ENCODE peak calls at places on chromosomes 1 and 21, in nine cellular contexts. E is astrocyte of the spinal cord; L is PC-3; M is substantia nigra; S is stimulated activated CD8-positive, alpha-beta memory T cell treated with anti-CD3 and anti-CD28 coated beads, Interleukin-2, amount 100 ng/mL, for 1 hour; B is HCT116; A is stimulated activated CD4-positive, alpha-beta T cell treated with anti-CD3 and anti-CD28 coated beads, Interleukin-4, amount 100 ng/mL, for 24 hours; C is activated T-helper 1 cell treated with anti-CD3 and anti-CD28 coated beads, Interleukin-2, amount 50 U/mL, for 16 hours; X is NCI-H2171. G is an unnamed sample.

GRCh38 chr1:230247921-230248778 is 178.0 kb downstream of the PGBD5 start:
- DNase-seq in E (no peak), L (no peak), M (no peak), S (no peak), B (no peak), A (no peak), C (no peak), X (no peak), G (no peak)

GRCh38 chr1:222829868-222830267 is 15.0 kb downstream of the DISP1 start:
- DNase-seq in E (peak), L (no peak), M (no peak), S (no peak), B (no peak), A (no peak), C (no peak), X (no peak), G (no peak)

GRCh38 chr1:167697667-167698141 is 24.1 kb upstream of the MPZL1 start:
- DNase-seq in E (no peak), L (no peak), M (peak), S (no peak), B (no peak), A (no peak), C (no peak), X (no peak), G (no peak)

GRCh38 chr1:24620678-24621077 is 22.4 kb upstream of the SRRM1 start:
- DNase-seq in E (no peak), L (no peak), M (no peak), S (no peak), B (no peak), A (no peak), C (no peak), X (no peak), G (no peak)

GRCh38 chr21:44304846-44305245 is 5.0 kb downstream of the PFKL start:
- DNase-seq in E (peak), L (peak), M (peak), S (no peak), B (no peak), A (peak), C (no peak), X (peak), G (peak)

GRCh38 chr1:87933171-87933570 is 604.5 kb downstream of the LMO4 start:
- DNase-seq in E (no peak), L (no peak), M (no peak), S (no peak), B (no peak), A (no peak), C (no peak), X (no peak), G (no peak)

GRCh38 chr1:51768971-51769601 is 109.4 kb downstream of the NRDC start:
- DNase-seq in E (peak), L (peak), M (no peak), S (no peak), B (peak), A (peak), C (no peak), X (peak), G (no peak)

GRCh38 chr1:67584938-67585337 is 100.1 kb upstream of the GADD45A start:
- DNase-seq in E (no peak), L (no peak), M (peak), S (no peak), B (no peak), A (no peak), C (no peak), X (no peak), G (no peak)

GRCh38 chr1:23793018-23793781 is 2.3 kb downstream of the LYPLA2 start:
- DNase-seq in E (peak), L (no peak), M (no peak), S (no peak), B (no peak), A (no peak), C (no peak), X (no peak), G (no peak)

GRCh38 chr21:44531606-44532128 is 8.3 kb downstream of the KRTAP10-1 start:
- DNase-seq in E (no peak), L (no peak), M (no peak), S (no peak), B (no peak), A (no peak), C (no peak), X (no peak), G (no peak)

GRCh38 chr1:89254658-89255287 is 17.9 kb downstream of the GBP5 start:
- DNase-seq in E (no peak), L (no peak), M (no peak), S (no peak), B (no peak), A (no peak), C (no peak), X (no peak), G (no peak)

GRCh38 chr1:172137703-172138102 is 282.8 kb upstream of the C1orf105 start:
- DNase-seq in E (no peak), L (no peak), M (no peak), S (no peak), B (no peak), A (no peak), C (no peak), X (no peak), G (no peak)

GRCh38 chr1:21451212-21451611 is 11.3 kb downstream of the NBPF3 start:
- DNase-seq in E (peak), L (peak), M (no peak), S (no peak), B (no peak), A (no peak), C (no peak), X (no peak), G (no peak)

GRCh38 chr1:210201671-210202070 is 30.9 kb upstream of the SERTAD4 start:
- DNase-seq in E (no peak), L (peak), M (no peak), S (no peak), B (no peak), A (no peak), C (no peak), X (no peak), G (no peak)

GRCh38 chr1:228664399-228664914 is 70.8 kb upstream of the RHOU start:
- DNase-seq in E (peak), L (peak), M (peak), S (peak), B (peak), A (peak), C (peak), X (peak), G (peak)

GRCh38 chr1:240244968-240245628 is 153.4 kb downstream of the FMN2 start:
- DNase-seq in E (peak), L (no peak), M (no peak), S (no peak), B (no peak), A (no peak), C (no peak), X (no peak), G (no peak)

GRCh38 chr1:119102051-119102450 is 38.4 kb downstream of the WARS2 start:
- DNase-seq in E (no peak), L (no peak), M (no peak), S (no peak), B (no peak), A (no peak), C (no peak), X (no peak), G (no peak)

GRCh38 chr1:111139234-111139955 is 498 bp downstream of the DRAM2 start:
- DNase-seq in E (peak), L (peak), M (peak), S (peak), B (peak), A (peak), C (no peak), X (peak), G (no peak)